ENCODE peak calls at places on chromosomes 13 and 19, in eight cellular contexts. One of them, this sample, is unnamed.

GRCh38 chr13:60642552-60642951 is 245.5 kb downstream of the TDRD3 start:
- DNase-seq in neural progenitor cell: no peak
- DNase-seq in SK-N-MC: no peak
- DNase-seq in Karpas-422: no peak
- DNase-seq in colonic mucosa: no peak
- DNase-seq in GM23248: peak
- DNase-seq in endodermal cell: no peak
- DNase-seq in fibroblast of lung: no peak
- DNase-seq in this sample: no peak

GRCh38 chr13:102295316-102296048 is 106.4 kb downstream of the FGF14 start:
- DNase-seq in GM23248: peak
- DNase-seq in SK-N-MC: no peak
- DNase-seq in fibroblast of lung: peak
- DNase-seq in endodermal cell: no peak
- DNase-seq in neural progenitor cell: no peak
- DNase-seq in colonic mucosa: no peak
- DNase-seq in Karpas-422: no peak
- DNase-seq in this sample: no peak

GRCh38 chr13:41291246-41291645 is 19.8 kb upstream of the NAA16 start:
- DNase-seq in GM23248: no peak
- DNase-seq in endodermal cell: no peak
- DNase-seq in fibroblast of lung: no peak
- DNase-seq in neural progenitor cell: no peak
- DNase-seq in Karpas-422: no peak
- DNase-seq in colonic mucosa: no peak
- DNase-seq in SK-N-MC: no peak
- DNase-seq in this sample: no peak

GRCh38 chr13:27450921-27451461 is 627 bp upstream of the MTIF3 start:
- DNase-seq in endodermal cell: peak
- DNase-seq in SK-N-MC: no peak
- DNase-seq in colonic mucosa: peak
- DNase-seq in Karpas-422: peak
- DNase-seq in neural progenitor cell: peak
- DNase-seq in GM23248: peak
- DNase-seq in fibroblast of lung: peak
- DNase-seq in this sample: peak

GRCh38 chr13:24511019-24511823 is 1.4 kb downstream of the PARP4 start:
- DNase-seq in neural progenitor cell: peak
- DNase-seq in GM23248: peak
- DNase-seq in endodermal cell: peak
- DNase-seq in SK-N-MC: peak
- DNase-seq in colonic mucosa: peak
- DNase-seq in Karpas-422: peak
- DNase-seq in fibroblast of lung: peak
- DNase-seq in this sample: peak

GRCh38 chr13:68275758-68276157 is 1045.6 kb upstream of the PCDH9 start:
- DNase-seq in neural progenitor cell: no peak
- DNase-seq in endodermal cell: no peak
- DNase-seq in Karpas-422: no peak
- DNase-seq in GM23248: no peak
- DNase-seq in fibroblast of lung: no peak
- DNase-seq in SK-N-MC: no peak
- DNase-seq in colonic mucosa: no peak
- DNase-seq in this sample: no peak

GRCh38 chr13:93289842-93290241 is 63.2 kb downstream of the GPC6 start:
- DNase-seq in colonic mucosa: no peak
- DNase-seq in SK-N-MC: no peak
- DNase-seq in endodermal cell: no peak
- DNase-seq in neural progenitor cell: no peak
- DNase-seq in GM23248: peak
- DNase-seq in fibroblast of lung: no peak
- DNase-seq in Karpas-422: no peak
- DNase-seq in this sample: no peak

GRCh38 chr19:48415395-48415794 is 21.9 kb downstream of the GRIN2D start:
- DNase-seq in colonic mucosa: peak
- DNase-seq in SK-N-MC: no peak
- DNase-seq in neural progenitor cell: peak
- DNase-seq in endodermal cell: peak
- DNase-seq in fibroblast of lung: peak
- DNase-seq in Karpas-422: peak
- DNase-seq in GM23248: peak
- DNase-seq in this sample: peak

GRCh38 chr19:33803383-33803782 is 6.7 kb downstream of the KCTD15 start:
- DNase-seq in colonic mucosa: no peak
- DNase-seq in SK-N-MC: no peak
- DNase-seq in neural progenitor cell: no peak
- DNase-seq in Karpas-422: no peak
- DNase-seq in GM23248: no peak
- DNase-seq in endodermal cell: no peak
- DNase-seq in fibroblast of lung: no peak
- DNase-seq in this sample: no peak

GRCh38 chr13:64332048-64332447 is 2898.1 kb downstream of the PCDH9 start:
- DNase-seq in colonic mucosa: no peak
- DNase-seq in endodermal cell: no peak
- DNase-seq in SK-N-MC: no peak
- DNase-seq in fibroblast of lung: peak
- DNase-seq in GM23248: no peak
- DNase-seq in neural progenitor cell: no peak
- DNase-seq in Karpas-422: no peak
- DNase-seq in this sample: no peak

GRCh38 chr19:51621178-51621577 is 9.0 kb downstream of the SIGLEC5 start:
- DNase-seq in colonic mucosa: no peak
- DNase-seq in SK-N-MC: no peak
- DNase-seq in GM23248: no peak
- DNase-seq in endodermal cell: no peak
- DNase-seq in fibroblast of lung: no peak
- DNase-seq in Karpas-422: peak
- DNase-seq in neural progenitor cell: no peak
- DNase-seq in this sample: no peak

GRCh38 chr13:109835321-109835720 is 48.9 kb upstream of the IRS2 start:
- DNase-seq in GM23248: no peak
- DNase-seq in endodermal cell: no peak
- DNase-seq in SK-N-MC: no peak
- DNase-seq in Karpas-422: no peak
- DNase-seq in fibroblast of lung: peak
- DNase-seq in colonic mucosa: no peak
- DNase-seq in neural progenitor cell: no peak
- DNase-seq in this sample: no peak

GRCh38 chr13:100854091-100854490 is 179.5 kb upstream of the TMTC4 start:
- DNase-seq in colonic mucosa: no peak
- DNase-seq in fibroblast of lung: no peak
- DNase-seq in neural progenitor cell: peak
- DNase-seq in SK-N-MC: no peak
- DNase-seq in Karpas-422: no peak
- DNase-seq in endodermal cell: peak
- DNase-seq in GM23248: no peak
- DNase-seq in this sample: no peak

GRCh38 chr13:112756967-112757758 is 67.3 kb downstream of the ATP11A start:
- DNase-seq in Karpas-422: no peak
- DNase-seq in GM23248: no peak
- DNase-seq in endodermal cell: no peak
- DNase-seq in neural progenitor cell: peak
- DNase-seq in SK-N-MC: no peak
- DNase-seq in colonic mucosa: no peak
- DNase-seq in fibroblast of lung: no peak
- DNase-seq in this sample: no peak

GRCh38 chr19:46147791-46148288 is at the start of gene IGFL2:
- DNase-seq in Karpas-422: no peak
- DNase-seq in colonic mucosa: no peak
- DNase-seq in GM23248: peak
- DNase-seq in neural progenitor cell: no peak
- DNase-seq in endodermal cell: no peak
- DNase-seq in fibroblast of lung: peak
- DNase-seq in SK-N-MC: no peak
- DNase-seq in this sample: no peak

GRCh38 chr13:104577029-104577820 is 1511.0 kb upstream of the SLC10A2 start:
- DNase-seq in Karpas-422: no peak
- DNase-seq in endodermal cell: no peak
- DNase-seq in GM23248: no peak
- DNase-seq in SK-N-MC: no peak
- DNase-seq in fibroblast of lung: peak
- DNase-seq in colonic mucosa: no peak
- DNase-seq in neural progenitor cell: no peak
- DNase-seq in this sample: no peak

GRCh38 chr19:38196245-38196837 is 27.7 kb downstream of the DPF1 start:
- DNase-seq in fibroblast of lung: no peak
- DNase-seq in Karpas-422: no peak
- DNase-seq in endodermal cell: no peak
- DNase-seq in neural progenitor cell: no peak
- DNase-seq in colonic mucosa: no peak
- DNase-seq in SK-N-MC: no peak
- DNase-seq in GM23248: no peak
- DNase-seq in this sample: no peak

GRCh38 chr13:24741016-24741662 is 22.8 kb upstream of the RNF17 start:
- DNase-seq in SK-N-MC: no peak
- DNase-seq in neural progenitor cell: no peak
- DNase-seq in fibroblast of lung: no peak
- DNase-seq in endodermal cell: peak
- DNase-seq in colonic mucosa: no peak
- DNase-seq in Karpas-422: peak
- DNase-seq in GM23248: peak
- DNase-seq in this sample: no peak

GRCh38 chr13:38866649-38867048 is 124.0 kb downstream of the STOML3 start:
- DNase-seq in Karpas-422: no peak
- DNase-seq in fibroblast of lung: no peak
- DNase-seq in neural progenitor cell: no peak
- DNase-seq in SK-N-MC: no peak
- DNase-seq in colonic mucosa: no peak
- DNase-seq in GM23248: no peak
- DNase-seq in endodermal cell: no peak
- DNase-seq in this sample: no peak

GRCh38 chr19:43628646-43629326 is 9.4 kb upstream of the ZNF428 start:
- DNase-seq in neural progenitor cell: no peak
- DNase-seq in Karpas-422: peak
- DNase-seq in GM23248: no peak
- DNase-seq in endodermal cell: no peak
- DNase-seq in fibroblast of lung: no peak
- DNase-seq in colonic mucosa: no peak
- DNase-seq in SK-N-MC: no peak
- DNase-seq in this sample: no peak

GRCh38 chr13:44676534-44676933 is 100.4 kb upstream of the TSC22D1 start:
- DNase-seq in GM23248: no peak
- DNase-seq in colonic mucosa: no peak
- DNase-seq in fibroblast of lung: no peak
- DNase-seq in SK-N-MC: no peak
- DNase-seq in Karpas-422: no peak
- DNase-seq in endodermal cell: no peak
- DNase-seq in neural progenitor cell: no peak
- DNase-seq in this sample: peak

GRCh38 chr19:8307400-8307964 is 676 bp downstream of the CD320 start:
- DNase-seq in endodermal cell: peak
- DNase-seq in GM23248: peak
- DNase-seq in Karpas-422: peak
- DNase-seq in SK-N-MC: no peak
- DNase-seq in fibroblast of lung: no peak
- DNase-seq in neural progenitor cell: peak
- DNase-seq in colonic mucosa: peak
- DNase-seq in this sample: no peak

GRCh38 chr13:59776924-59777690 is 386.6 kb downstream of the DIAPH3 start:
- DNase-seq in colonic mucosa: no peak
- DNase-seq in fibroblast of lung: peak
- DNase-seq in GM23248: peak
- DNase-seq in neural progenitor cell: no peak
- DNase-seq in SK-N-MC: no peak
- DNase-seq in endodermal cell: no peak
- DNase-seq in Karpas-422: no peak
- DNase-seq in this sample: peak

GRCh38 chr19:16146112-16146511 is 2.6 kb downstream of the HSH2D start:
- DNase-seq in endodermal cell: no peak
- DNase-seq in GM23248: no peak
- DNase-seq in neural progenitor cell: no peak
- DNase-seq in Karpas-422: no peak
- DNase-seq in colonic mucosa: no peak
- DNase-seq in fibroblast of lung: no peak
- DNase-seq in SK-N-MC: no peak
- DNase-seq in this sample: no peak

GRCh38 chr19:16142032-16142580 is 1.4 kb upstream of the HSH2D start:
- DNase-seq in fibroblast of lung: no peak
- DNase-seq in GM23248: no peak
- DNase-seq in Karpas-422: no peak
- DNase-seq in endodermal cell: no peak
- DNase-seq in neural progenitor cell: no peak
- DNase-seq in SK-N-MC: no peak
- DNase-seq in colonic mucosa: no peak
- DNase-seq in this sample: no peak

GRCh38 chr19:16143399-16144215 is at the start of gene HSH2D:
- DNase-seq in Karpas-422: peak
- DNase-seq in neural progenitor cell: no peak
- DNase-seq in GM23248: no peak
- DNase-seq in endodermal cell: peak
- DNase-seq in colonic mucosa: peak
- DNase-seq in SK-N-MC: no peak
- DNase-seq in fibroblast of lung: no peak
- DNase-seq in this sample: no peak

GRCh38 chr19:16141043-16141442 is 2.4 kb upstream of the HSH2D start:
- DNase-seq in neural progenitor cell: no peak
- DNase-seq in colonic mucosa: no peak
- DNase-seq in SK-N-MC: no peak
- DNase-seq in GM23248: no peak
- DNase-seq in endodermal cell: no peak
- DNase-seq in Karpas-422: peak
- DNase-seq in fibroblast of lung: no peak
- DNase-seq in this sample: no peak

GRCh38 chr19:16144216-16144581 is 714 bp downstream of the HSH2D start:
- DNase-seq in SK-N-MC: no peak
- DNase-seq in GM23248: no peak
- DNase-seq in Karpas-422: no peak
- DNase-seq in fibroblast of lung: no peak
- DNase-seq in endodermal cell: no peak
- DNase-seq in colonic mucosa: no peak
- DNase-seq in neural progenitor cell: no peak
- DNase-seq in this sample: no peak
- H3K9ac ChIP-seq in SK-N-MC: no peak
- H3K9ac ChIP-seq in GM23248: no peak
- H3K9ac ChIP-seq in Karpas-422: peak
- H3K9ac ChIP-seq in fibroblast of lung: no peak
- H3K9ac ChIP-seq in endodermal cell: no peak
- H3K9ac ChIP-seq in colonic mucosa: peak
- H3K9ac ChIP-seq in neural progenitor cell: no peak
- H3K9ac ChIP-seq in this sample: no peak

GRCh38 chr19:49441960-49442350 is 628 bp upstream of the SLC17A7 start:
- DNase-seq in fibroblast of lung: no peak
- DNase-seq in SK-N-MC: no peak
- DNase-seq in Karpas-422: no peak
- DNase-seq in endodermal cell: no peak
- DNase-seq in neural progenitor cell: no peak
- DNase-seq in GM23248: no peak
- DNase-seq in colonic mucosa: no peak
- DNase-seq in this sample: no peak
- H3K4me3 ChIP-seq in fibroblast of lung: no peak
- H3K4me3 ChIP-seq in SK-N-MC: peak
- H3K4me3 ChIP-seq in Karpas-422: no peak
- H3K4me3 ChIP-seq in endodermal cell: peak
- H3K4me3 ChIP-seq in neural progenitor cell: peak
- H3K4me3 ChIP-seq in GM23248: peak
- H3K4me3 ChIP-seq in colonic mucosa: no peak
- H3K4me3 ChIP-seq in this sample: peak

GRCh38 chr13:58655086-58655485 is 1023.5 kb downstream of the PCDH17 start:
- DNase-seq in endodermal cell: no peak
- DNase-seq in SK-N-MC: no peak
- DNase-seq in neural progenitor cell: no peak
- DNase-seq in GM23248: no peak
- DNase-seq in Karpas-422: no peak
- DNase-seq in colonic mucosa: no peak
- DNase-seq in fibroblast of lung: no peak
- DNase-seq in this sample: no peak
- H3K9ac ChIP-seq in endodermal cell: no peak
- H3K9ac ChIP-seq in SK-N-MC: no peak
- H3K9ac ChIP-seq in neural progenitor cell: no peak
- H3K9ac ChIP-seq in GM23248: no peak
- H3K9ac ChIP-seq in Karpas-422: no peak
- H3K9ac ChIP-seq in colonic mucosa: no peak
- H3K9ac ChIP-seq in fibroblast of lung: no peak
- H3K9ac ChIP-seq in this sample: no peak

GRCh38 chr13:31172535-31172934 is 10.8 kb upstream of the HSPH1 start:
- DNase-seq in SK-N-MC: no peak
- DNase-seq in Karpas-422: no peak
- DNase-seq in GM23248: peak
- DNase-seq in endodermal cell: no peak
- DNase-seq in colonic mucosa: no peak
- DNase-seq in fibroblast of lung: peak
- DNase-seq in neural progenitor cell: no peak
- DNase-seq in this sample: peak
- H3K4me3 ChIP-seq in SK-N-MC: no peak
- H3K4me3 ChIP-seq in Karpas-422: no peak
- H3K4me3 ChIP-seq in GM23248: no peak
- H3K4me3 ChIP-seq in endodermal cell: no peak
- H3K4me3 ChIP-seq in colonic mucosa: no peak
- H3K4me3 ChIP-seq in fibroblast of lung: no peak
- H3K4me3 ChIP-seq in neural progenitor cell: no peak
- H3K4me3 ChIP-seq in this sample: peak